ENCODE peak calls at places on chromosomes 6 and 20, in four cellular contexts. M is effector CD4-positive, alpha-beta T cell; L is iris pigment epithelial cell; X is natural killer cell. W is an unnamed sample.

GRCh38 chr6:13447949-13448724 is 39.3 kb downstream of the GFOD1 start:
- DNase-seq in M (no peak), L (no peak), X (no peak), W (no peak)

GRCh38 chr6:81814365-81815109 is 62.1 kb upstream of the TENT5A start:
- DNase-seq in M (no peak), L (peak), X (no peak), W (no peak)

GRCh38 chr6:4727671-4728435 is 48.4 kb upstream of the CDYL start:
- DNase-seq in M (no peak), L (no peak), X (no peak), W (no peak)

GRCh38 chr6:164183556-164184123 is 769.1 kb downstream of the QKI start:
- DNase-seq in M (no peak), L (no peak), X (no peak), W (no peak)

GRCh38 chr20:50320910-50321796 is 130.5 kb downstream of the CEBPB start:
- DNase-seq in M (no peak), L (peak), X (no peak), W (peak)

GRCh38 chr6:119173249-119174084 is 95.0 kb upstream of the FAM184A start:
- DNase-seq in M (no peak), L (no peak), X (no peak), W (no peak)

GRCh38 chr20:24450646-24451376 is 18.6 kb upstream of the SYNDIG1 start:
- DNase-seq in M (no peak), L (no peak), X (no peak), W (no peak)

GRCh38 chr6:49328051-49328450 is 135.0 kb downstream of the MMUT start:
- DNase-seq in M (no peak), L (peak), X (no peak), W (no peak)

GRCh38 chr20:50578061-50578777 is 68.0 kb downstream of the PTPN1 start:
- DNase-seq in M (no peak), L (no peak), X (no peak), W (no peak)

GRCh38 chr6:3457710-3458605 is 1.1 kb upstream of the SLC22A23 start:
- DNase-seq in M (no peak), L (peak), X (no peak), W (no peak)

GRCh38 chr20:59007758-59008511 is 881 bp upstream of the CTSZ start:
- DNase-seq in M (no peak), L (no peak), X (no peak), W (peak)

GRCh38 chr6:26105842-26106241 is 18.6 kb downstream of the HFE start:
- DNase-seq in M (no peak), L (no peak), X (no peak), W (no peak)

GRCh38 chr20:2093883-2094282 is 7.7 kb upstream of the STK35 start:
- DNase-seq in M (no peak), L (no peak), X (no peak), W (no peak)

GRCh38 chr6:35370799-35371493 is 28.6 kb downstream of the PPARD start:
- DNase-seq in M (no peak), L (peak), X (no peak), W (peak)

GRCh38 chr6:118725944-118726343 is 74.6 kb upstream of the CEP85L start:
- DNase-seq in M (peak), L (no peak), X (peak), W (peak)

GRCh38 chr6:107655245-107655644 is 165.3 kb downstream of the SOBP start:
- DNase-seq in M (no peak), L (no peak), X (no peak), W (no peak)

GRCh38 chr20:61803416-61803902 is 262.2 kb downstream of the TAF4 start:
- DNase-seq in M (no peak), L (no peak), X (no peak), W (no peak)

GRCh38 chr6:28490191-28490890 is 25.3 kb downstream of the GPX6 start:
- DNase-seq in M (no peak), L (peak), X (no peak), W (no peak)

GRCh38 chr20:13200767-13201500 is 20.1 kb upstream of the ISM1 start:
- DNase-seq in M (no peak), L (no peak), X (no peak), W (no peak)

GRCh38 chr6:29516108-29516507 is 28.4 kb upstream of the MAS1L start:
- DNase-seq in M (no peak), L (peak), X (no peak), W (no peak)

GRCh38 chr6:91600561-91600960 is 1013.7 kb upstream of the MAP3K7 start:
- DNase-seq in M (no peak), L (no peak), X (no peak), W (no peak)

GRCh38 chr6:122997541-122998150 is 1.6 kb downstream of the CLVS2 start:
- DNase-seq in M (no peak), L (no peak), X (no peak), W (no peak)

GRCh38 chr20:11178946-11179654 is 505.3 kb upstream of the JAG1 start:
- DNase-seq in M (no peak), L (peak), X (no peak), W (no peak)

GRCh38 chr6:44725070-44725469 is 337.6 kb downstream of the CDC5L start:
- DNase-seq in M (no peak), L (no peak), X (no peak), W (no peak)

W was measured in CD14-positive monocyte.